ENCODE peak calls at places on chromosomes 6 and 20, in nine cellular contexts. One of them, this sample, is unnamed.

GRCh38 chr20:36969478-36970186 is 18.1 kb upstream of the SAMHD1 start:
- DNase-seq in cardiac fibroblast: no peak
- DNase-seq in NCI-H2081: no peak
- DNase-seq in NCI-H1105: no peak
- DNase-seq in HT1080: no peak
- DNase-seq in brain microvascular endothelial cell: no peak
- DNase-seq in H4: no peak
- DNase-seq in stimulated activated CD4-positive, alpha-beta T cell treated with anti-CD3 and anti-CD28 coated beads, Interleukin-1b, Interleukin-23, amount 100 ng/mL, for 24 hours: no peak
- DNase-seq in left cardiac atrium: no peak
- DNase-seq in this sample: no peak

GRCh38 chr20:49976542-49976941 is 6.2 kb upstream of the SNAI1 start:
- DNase-seq in cardiac fibroblast: no peak
- DNase-seq in NCI-H2081: no peak
- DNase-seq in NCI-H1105: no peak
- DNase-seq in HT1080: peak
- DNase-seq in brain microvascular endothelial cell: no peak
- DNase-seq in H4: no peak
- DNase-seq in stimulated activated CD4-positive, alpha-beta T cell treated with anti-CD3 and anti-CD28 coated beads, Interleukin-1b, Interleukin-23, amount 100 ng/mL, for 24 hours: no peak
- DNase-seq in left cardiac atrium: no peak
- DNase-seq in this sample: peak

GRCh38 chr20:64038579-64039292 is 2.8 kb downstream of the C20orf204 start:
- DNase-seq in cardiac fibroblast: peak
- DNase-seq in NCI-H2081: peak
- DNase-seq in NCI-H1105: peak
- DNase-seq in HT1080: peak
- DNase-seq in brain microvascular endothelial cell: peak
- DNase-seq in H4: peak
- DNase-seq in stimulated activated CD4-positive, alpha-beta T cell treated with anti-CD3 and anti-CD28 coated beads, Interleukin-1b, Interleukin-23, amount 100 ng/mL, for 24 hours: peak
- DNase-seq in left cardiac atrium: peak
- DNase-seq in this sample: peak

GRCh38 chr6:13302751-13303667 is 25.3 kb downstream of the TBC1D7 start:
- DNase-seq in cardiac fibroblast: peak
- DNase-seq in NCI-H2081: no peak
- DNase-seq in NCI-H1105: no peak
- DNase-seq in HT1080: peak
- DNase-seq in brain microvascular endothelial cell: peak
- DNase-seq in H4: peak
- DNase-seq in stimulated activated CD4-positive, alpha-beta T cell treated with anti-CD3 and anti-CD28 coated beads, Interleukin-1b, Interleukin-23, amount 100 ng/mL, for 24 hours: peak
- DNase-seq in left cardiac atrium: peak
- DNase-seq in this sample: peak

GRCh38 chr6:135522975-135523692 is 25.6 kb upstream of the AHI1 start:
- DNase-seq in cardiac fibroblast: peak
- DNase-seq in NCI-H2081: no peak
- DNase-seq in NCI-H1105: no peak
- DNase-seq in HT1080: no peak
- DNase-seq in brain microvascular endothelial cell: peak
- DNase-seq in H4: peak
- DNase-seq in stimulated activated CD4-positive, alpha-beta T cell treated with anti-CD3 and anti-CD28 coated beads, Interleukin-1b, Interleukin-23, amount 100 ng/mL, for 24 hours: no peak
- DNase-seq in left cardiac atrium: no peak
- DNase-seq in this sample: no peak

GRCh38 chr6:159063549-159063948 is 18.8 kb upstream of the TAGAP start:
- DNase-seq in cardiac fibroblast: no peak
- DNase-seq in NCI-H2081: no peak
- DNase-seq in NCI-H1105: no peak
- DNase-seq in HT1080: no peak
- DNase-seq in brain microvascular endothelial cell: no peak
- DNase-seq in H4: no peak
- DNase-seq in stimulated activated CD4-positive, alpha-beta T cell treated with anti-CD3 and anti-CD28 coated beads, Interleukin-1b, Interleukin-23, amount 100 ng/mL, for 24 hours: no peak
- DNase-seq in left cardiac atrium: no peak
- DNase-seq in this sample: no peak

GRCh38 chr6:166305562-166306117 is 2.6 kb downstream of the PRR18 start:
- DNase-seq in cardiac fibroblast: no peak
- DNase-seq in NCI-H2081: no peak
- DNase-seq in NCI-H1105: no peak
- DNase-seq in HT1080: no peak
- DNase-seq in brain microvascular endothelial cell: no peak
- DNase-seq in H4: no peak
- DNase-seq in stimulated activated CD4-positive, alpha-beta T cell treated with anti-CD3 and anti-CD28 coated beads, Interleukin-1b, Interleukin-23, amount 100 ng/mL, for 24 hours: no peak
- DNase-seq in left cardiac atrium: no peak
- DNase-seq in this sample: no peak

GRCh38 chr6:13099771-13100170 is 228.6 kb downstream of the TBC1D7 start:
- DNase-seq in cardiac fibroblast: no peak
- DNase-seq in NCI-H2081: no peak
- DNase-seq in NCI-H1105: no peak
- DNase-seq in HT1080: no peak
- DNase-seq in brain microvascular endothelial cell: no peak
- DNase-seq in H4: no peak
- DNase-seq in stimulated activated CD4-positive, alpha-beta T cell treated with anti-CD3 and anti-CD28 coated beads, Interleukin-1b, Interleukin-23, amount 100 ng/mL, for 24 hours: no peak
- DNase-seq in left cardiac atrium: no peak
- DNase-seq in this sample: no peak

GRCh38 chr6:43679057-43679456 is 8.5 kb downstream of the MRPS18A start:
- DNase-seq in cardiac fibroblast: no peak
- DNase-seq in NCI-H2081: no peak
- DNase-seq in NCI-H1105: no peak
- DNase-seq in HT1080: no peak
- DNase-seq in brain microvascular endothelial cell: no peak
- DNase-seq in H4: no peak
- DNase-seq in stimulated activated CD4-positive, alpha-beta T cell treated with anti-CD3 and anti-CD28 coated beads, Interleukin-1b, Interleukin-23, amount 100 ng/mL, for 24 hours: no peak
- DNase-seq in left cardiac atrium: no peak
- DNase-seq in this sample: no peak

GRCh38 chr20:48338717-48339116 is 489.1 kb downstream of the PREX1 start:
- DNase-seq in cardiac fibroblast: peak
- DNase-seq in NCI-H2081: no peak
- DNase-seq in NCI-H1105: no peak
- DNase-seq in HT1080: no peak
- DNase-seq in brain microvascular endothelial cell: peak
- DNase-seq in H4: no peak
- DNase-seq in stimulated activated CD4-positive, alpha-beta T cell treated with anti-CD3 and anti-CD28 coated beads, Interleukin-1b, Interleukin-23, amount 100 ng/mL, for 24 hours: no peak
- DNase-seq in left cardiac atrium: no peak
- DNase-seq in this sample: peak

GRCh38 chr6:108584323-108584722 is 23.6 kb downstream of the FOXO3 start:
- DNase-seq in cardiac fibroblast: no peak
- DNase-seq in NCI-H2081: no peak
- DNase-seq in NCI-H1105: no peak
- DNase-seq in HT1080: no peak
- DNase-seq in brain microvascular endothelial cell: no peak
- DNase-seq in H4: no peak
- DNase-seq in stimulated activated CD4-positive, alpha-beta T cell treated with anti-CD3 and anti-CD28 coated beads, Interleukin-1b, Interleukin-23, amount 100 ng/mL, for 24 hours: no peak
- DNase-seq in left cardiac atrium: no peak
- DNase-seq in this sample: no peak

GRCh38 chr6:158121335-158121734 is 46.7 kb downstream of the SERAC1 start:
- DNase-seq in cardiac fibroblast: no peak
- DNase-seq in NCI-H2081: no peak
- DNase-seq in NCI-H1105: no peak
- DNase-seq in HT1080: no peak
- DNase-seq in brain microvascular endothelial cell: no peak
- DNase-seq in H4: no peak
- DNase-seq in stimulated activated CD4-positive, alpha-beta T cell treated with anti-CD3 and anti-CD28 coated beads, Interleukin-1b, Interleukin-23, amount 100 ng/mL, for 24 hours: no peak
- DNase-seq in left cardiac atrium: no peak
- DNase-seq in this sample: no peak

GRCh38 chr6:136859430-136859829 is 37.0 kb downstream of the PEX7 start:
- DNase-seq in cardiac fibroblast: no peak
- DNase-seq in NCI-H2081: no peak
- DNase-seq in NCI-H1105: no peak
- DNase-seq in HT1080: no peak
- DNase-seq in brain microvascular endothelial cell: no peak
- DNase-seq in H4: no peak
- DNase-seq in stimulated activated CD4-positive, alpha-beta T cell treated with anti-CD3 and anti-CD28 coated beads, Interleukin-1b, Interleukin-23, amount 100 ng/mL, for 24 hours: no peak
- DNase-seq in left cardiac atrium: no peak
- DNase-seq in this sample: no peak

GRCh38 chr6:39836621-39837020 is 44.4 kb downstream of the DAAM2 start:
- DNase-seq in cardiac fibroblast: no peak
- DNase-seq in NCI-H2081: no peak
- DNase-seq in NCI-H1105: no peak
- DNase-seq in HT1080: no peak
- DNase-seq in brain microvascular endothelial cell: no peak
- DNase-seq in H4: no peak
- DNase-seq in stimulated activated CD4-positive, alpha-beta T cell treated with anti-CD3 and anti-CD28 coated beads, Interleukin-1b, Interleukin-23, amount 100 ng/mL, for 24 hours: no peak
- DNase-seq in left cardiac atrium: no peak
- DNase-seq in this sample: no peak

GRCh38 chr6:79373880-79374279 is 139.4 kb upstream of the HMGN3 start:
- DNase-seq in cardiac fibroblast: no peak
- DNase-seq in NCI-H2081: no peak
- DNase-seq in NCI-H1105: no peak
- DNase-seq in HT1080: no peak
- DNase-seq in brain microvascular endothelial cell: no peak
- DNase-seq in H4: no peak
- DNase-seq in stimulated activated CD4-positive, alpha-beta T cell treated with anti-CD3 and anti-CD28 coated beads, Interleukin-1b, Interleukin-23, amount 100 ng/mL, for 24 hours: no peak
- DNase-seq in left cardiac atrium: no peak
- DNase-seq in this sample: no peak

GRCh38 chr20:25065625-25066338 is 7.8 kb upstream of the ACSS1 start:
- DNase-seq in cardiac fibroblast: peak
- DNase-seq in NCI-H2081: peak
- DNase-seq in NCI-H1105: peak
- DNase-seq in HT1080: peak
- DNase-seq in brain microvascular endothelial cell: peak
- DNase-seq in H4: peak
- DNase-seq in stimulated activated CD4-positive, alpha-beta T cell treated with anti-CD3 and anti-CD28 coated beads, Interleukin-1b, Interleukin-23, amount 100 ng/mL, for 24 hours: no peak
- DNase-seq in left cardiac atrium: peak
- DNase-seq in this sample: peak

GRCh38 chr6:130033999-130034814 is 15.8 kb downstream of the L3MBTL3 start:
- DNase-seq in cardiac fibroblast: peak
- DNase-seq in NCI-H2081: no peak
- DNase-seq in NCI-H1105: no peak
- DNase-seq in HT1080: peak
- DNase-seq in brain microvascular endothelial cell: peak
- DNase-seq in H4: peak
- DNase-seq in stimulated activated CD4-positive, alpha-beta T cell treated with anti-CD3 and anti-CD28 coated beads, Interleukin-1b, Interleukin-23, amount 100 ng/mL, for 24 hours: no peak
- DNase-seq in left cardiac atrium: no peak
- DNase-seq in this sample: peak

GRCh38 chr20:51833326-51833725 is 31.0 kb upstream of the SALL4 start:
- DNase-seq in cardiac fibroblast: no peak
- DNase-seq in NCI-H2081: no peak
- DNase-seq in NCI-H1105: no peak
- DNase-seq in HT1080: no peak
- DNase-seq in brain microvascular endothelial cell: no peak
- DNase-seq in H4: no peak
- DNase-seq in stimulated activated CD4-positive, alpha-beta T cell treated with anti-CD3 and anti-CD28 coated beads, Interleukin-1b, Interleukin-23, amount 100 ng/mL, for 24 hours: no peak
- DNase-seq in left cardiac atrium: no peak
- DNase-seq in this sample: no peak

GRCh38 chr6:160420969-160421556 is 72.9 kb downstream of the SLC22A3 start:
- DNase-seq in cardiac fibroblast: peak
- DNase-seq in NCI-H2081: no peak
- DNase-seq in NCI-H1105: no peak
- DNase-seq in HT1080: no peak
- DNase-seq in brain microvascular endothelial cell: no peak
- DNase-seq in H4: no peak
- DNase-seq in stimulated activated CD4-positive, alpha-beta T cell treated with anti-CD3 and anti-CD28 coated beads, Interleukin-1b, Interleukin-23, amount 100 ng/mL, for 24 hours: no peak
- DNase-seq in left cardiac atrium: no peak
- DNase-seq in this sample: no peak

GRCh38 chr20:61650912-61651733 is 399.1 kb downstream of the CDH4 start:
- DNase-seq in cardiac fibroblast: no peak
- DNase-seq in NCI-H2081: no peak
- DNase-seq in NCI-H1105: no peak
- DNase-seq in HT1080: no peak
- DNase-seq in brain microvascular endothelial cell: no peak
- DNase-seq in H4: no peak
- DNase-seq in stimulated activated CD4-positive, alpha-beta T cell treated with anti-CD3 and anti-CD28 coated beads, Interleukin-1b, Interleukin-23, amount 100 ng/mL, for 24 hours: no peak
- DNase-seq in left cardiac atrium: no peak
- DNase-seq in this sample: no peak

GRCh38 chr6:133608620-133609019 is 280.3 kb upstream of the TCF21 start:
- DNase-seq in cardiac fibroblast: no peak
- DNase-seq in NCI-H2081: no peak
- DNase-seq in NCI-H1105: no peak
- DNase-seq in HT1080: no peak
- DNase-seq in brain microvascular endothelial cell: no peak
- DNase-seq in H4: no peak
- DNase-seq in stimulated activated CD4-positive, alpha-beta T cell treated with anti-CD3 and anti-CD28 coated beads, Interleukin-1b, Interleukin-23, amount 100 ng/mL, for 24 hours: no peak
- DNase-seq in left cardiac atrium: no peak
- DNase-seq in this sample: no peak

GRCh38 chr6:126112171-126112632 is 125.9 kb downstream of the TRMT11 start:
- DNase-seq in cardiac fibroblast: peak
- DNase-seq in NCI-H2081: no peak
- DNase-seq in NCI-H1105: no peak
- DNase-seq in HT1080: peak
- DNase-seq in brain microvascular endothelial cell: no peak
- DNase-seq in H4: no peak
- DNase-seq in stimulated activated CD4-positive, alpha-beta T cell treated with anti-CD3 and anti-CD28 coated beads, Interleukin-1b, Interleukin-23, amount 100 ng/mL, for 24 hours: no peak
- DNase-seq in left cardiac atrium: no peak
- DNase-seq in this sample: peak